ENCODE peak calls at places on chromosomes 11 and 22, in eight cellular contexts. Y is stomach, H is adrenal gland, E is cardiac muscle cell, Z is esophagus squamous epithelium, T is lower lobe of right lung, B is Peyer's patch, S is IMR-90. A is an unnamed sample.

GRCh38 chr22:23070418-23071162 is at the start of gene GNAZ:
- DNase-seq in Y (no peak), H (peak), E (no peak), Z (no peak), T (peak), B (no peak), S (no peak), A (peak)

GRCh38 chr11:3134651-3135490 is 30.2 kb downstream of the OSBPL5 start:
- DNase-seq in Y (no peak), H (no peak), E (no peak), Z (no peak), T (peak), B (no peak), S (no peak), A (peak)

GRCh38 chr11:129286813-129287212 is 88.8 kb upstream of the BARX2 start:
- DNase-seq in Y (no peak), H (no peak), E (no peak), Z (no peak), T (no peak), B (no peak), S (peak), A (no peak)

GRCh38 chr11:131066551-131066950 is 150.3 kb upstream of the SNX19 start:
- DNase-seq in Y (no peak), H (no peak), E (no peak), Z (no peak), T (no peak), B (no peak), S (no peak), A (no peak)

GRCh38 chr11:66337103-66337899 is 1.1 kb upstream of the RIN1 start:
- DNase-seq in Y (no peak), H (no peak), E (no peak), Z (no peak), T (peak), B (no peak), S (peak), A (peak)

GRCh38 chr22:30332994-30333706 is 6.4 kb upstream of the TBC1D10A start:
- DNase-seq in Y (no peak), H (no peak), E (no peak), Z (no peak), T (no peak), B (no peak), S (no peak), A (no peak)

GRCh38 chr22:45262195-45262930 is 21.7 kb upstream of the KIAA0930 start:
- DNase-seq in Y (no peak), H (no peak), E (no peak), Z (no peak), T (no peak), B (no peak), S (no peak), A (no peak)

GRCh38 chr11:45237666-45238348 is 48.3 kb downstream of the SYT13 start:
- DNase-seq in Y (no peak), H (no peak), E (peak), Z (no peak), T (no peak), B (no peak), S (no peak), A (no peak)

GRCh38 chr22:44676441-44677298 is 25.3 kb upstream of the PRR5 start:
- DNase-seq in Y (peak), H (no peak), E (peak), Z (no peak), T (no peak), B (no peak), S (peak), A (no peak)

GRCh38 chr11:65593518-65594414 is 1.8 kb downstream of the KCNK7 start:
- DNase-seq in Y (no peak), H (peak), E (peak), Z (no peak), T (no peak), B (peak), S (no peak), A (no peak)

GRCh38 chr11:71282581-71283351 is 30.4 kb upstream of the SHANK2 start:
- DNase-seq in Y (peak), H (peak), E (no peak), Z (no peak), T (no peak), B (no peak), S (no peak), A (no peak)

GRCh38 chr11:6284250-6284649 is 24.6 kb downstream of the CCKBR start:
- DNase-seq in Y (no peak), H (no peak), E (no peak), Z (no peak), T (no peak), B (no peak), S (no peak), A (no peak)

GRCh38 chr11:96052921-96053631 is 129.2 kb upstream of the MTMR2 start:
- DNase-seq in Y (no peak), H (no peak), E (peak), Z (no peak), T (no peak), B (no peak), S (peak), A (no peak)

GRCh38 chr11:74806267-74806666 is 57.6 kb downstream of the RNF169 start:
- DNase-seq in Y (no peak), H (no peak), E (no peak), Z (no peak), T (no peak), B (no peak), S (no peak), A (no peak)

GRCh38 chr11:128735935-128736610 is 42.2 kb downstream of the FLI1 start:
- DNase-seq in Y (no peak), H (no peak), E (no peak), Z (no peak), T (no peak), B (no peak), S (no peak), A (no peak)

GRCh38 chr11:86743223-86744118 is 56.9 kb upstream of the PRSS23 start:
- DNase-seq in Y (peak), H (peak), E (peak), Z (no peak), T (no peak), B (no peak), S (peak), A (no peak)

GRCh38 chr22:25120761-25121212 is 78.9 kb upstream of the CRYBB3 start:
- DNase-seq in Y (peak), H (peak), E (no peak), Z (no peak), T (peak), B (no peak), S (no peak), A (no peak)

GRCh38 chr11:87116185-87116584 is 78.5 kb downstream of the TMEM135 start:
- DNase-seq in Y (no peak), H (no peak), E (no peak), Z (no peak), T (no peak), B (no peak), S (no peak), A (no peak)

GRCh38 chr22:46654927-46655595 is 34.9 kb downstream of the GRAMD4 start:
- DNase-seq in Y (no peak), H (no peak), E (no peak), Z (no peak), T (no peak), B (no peak), S (no peak), A (no peak)
- H3K27ac ChIP-seq in Y (no peak), H (no peak), E (no peak), Z (no peak), T (no peak), B (no peak), S (no peak), A (no peak)

DNA sequence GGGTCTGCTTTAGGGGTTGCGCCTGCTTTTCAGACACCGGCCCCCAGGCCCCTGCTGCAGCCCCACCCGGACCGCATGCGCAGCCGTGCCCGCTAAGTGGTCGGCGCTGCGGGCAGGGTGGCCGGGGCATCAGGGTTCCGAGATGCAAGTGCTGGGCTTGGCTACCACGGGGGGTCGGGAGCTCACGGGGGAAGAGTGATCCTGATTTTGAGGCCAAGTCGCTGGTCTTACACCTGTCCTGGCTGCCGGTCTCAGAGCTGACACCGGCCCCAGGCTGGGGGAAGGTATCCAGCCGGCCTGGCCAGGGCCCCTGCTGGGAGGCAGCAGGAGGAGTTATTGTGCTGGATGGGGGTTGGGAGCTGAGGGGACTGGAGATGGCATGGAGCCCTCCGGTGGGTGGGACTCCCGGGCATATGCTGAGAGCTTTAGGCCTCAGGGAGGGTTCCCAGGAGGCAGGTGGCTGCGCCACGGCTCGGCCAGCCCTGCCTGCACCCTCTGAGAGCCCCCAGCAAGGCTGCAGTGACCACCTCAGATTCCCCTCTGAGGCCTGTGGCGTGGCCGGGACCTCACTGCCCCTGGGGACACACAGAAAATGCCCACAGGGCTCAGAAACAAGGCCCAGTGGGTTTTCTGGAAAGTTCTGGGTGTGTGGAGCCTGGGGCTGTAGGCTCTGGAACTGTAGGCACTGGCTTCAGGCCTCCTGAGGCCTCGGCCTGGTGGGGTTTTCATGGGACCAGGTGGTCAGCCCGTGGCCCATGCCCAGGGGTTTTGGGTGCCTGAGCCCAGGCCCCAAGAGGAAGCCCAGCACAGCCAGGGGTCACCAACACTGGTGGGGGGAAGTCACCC is 4.4 kb upstream of the MUC5AC start:
- DNase-seq in Y (no peak), H (peak), E (no peak), Z (no peak), T (no peak), B (peak), S (no peak), A (no peak)
- TF ChIP-seq CTCF in Y (no peak), H (no peak), E (no peak), Z (no peak), T (no peak), B (no peak), S (no peak), A (no peak)

GRCh38 chr22:46844606-46845210 is 82.3 kb downstream of the TBC1D22A start:
- DNase-seq in Y (no peak), H (no peak), E (peak), Z (no peak), T (no peak), B (no peak), S (no peak), A (no peak)

GRCh38 chr22:46843691-46844297 is 81.3 kb downstream of the TBC1D22A start:
- DNase-seq in Y (no peak), H (no peak), E (no peak), Z (no peak), T (no peak), B (no peak), S (peak), A (no peak)

GRCh38 chr22:46846832-46847355 is 84.4 kb downstream of the TBC1D22A start:
- DNase-seq in Y (no peak), H (peak), E (no peak), Z (no peak), T (no peak), B (no peak), S (no peak), A (no peak)

GRCh38 chr22:46846154-46846831 is 83.8 kb downstream of the TBC1D22A start:
- DNase-seq in Y (no peak), H (no peak), E (no peak), Z (no peak), T (no peak), B (no peak), S (peak), A (no peak)

DNA sequence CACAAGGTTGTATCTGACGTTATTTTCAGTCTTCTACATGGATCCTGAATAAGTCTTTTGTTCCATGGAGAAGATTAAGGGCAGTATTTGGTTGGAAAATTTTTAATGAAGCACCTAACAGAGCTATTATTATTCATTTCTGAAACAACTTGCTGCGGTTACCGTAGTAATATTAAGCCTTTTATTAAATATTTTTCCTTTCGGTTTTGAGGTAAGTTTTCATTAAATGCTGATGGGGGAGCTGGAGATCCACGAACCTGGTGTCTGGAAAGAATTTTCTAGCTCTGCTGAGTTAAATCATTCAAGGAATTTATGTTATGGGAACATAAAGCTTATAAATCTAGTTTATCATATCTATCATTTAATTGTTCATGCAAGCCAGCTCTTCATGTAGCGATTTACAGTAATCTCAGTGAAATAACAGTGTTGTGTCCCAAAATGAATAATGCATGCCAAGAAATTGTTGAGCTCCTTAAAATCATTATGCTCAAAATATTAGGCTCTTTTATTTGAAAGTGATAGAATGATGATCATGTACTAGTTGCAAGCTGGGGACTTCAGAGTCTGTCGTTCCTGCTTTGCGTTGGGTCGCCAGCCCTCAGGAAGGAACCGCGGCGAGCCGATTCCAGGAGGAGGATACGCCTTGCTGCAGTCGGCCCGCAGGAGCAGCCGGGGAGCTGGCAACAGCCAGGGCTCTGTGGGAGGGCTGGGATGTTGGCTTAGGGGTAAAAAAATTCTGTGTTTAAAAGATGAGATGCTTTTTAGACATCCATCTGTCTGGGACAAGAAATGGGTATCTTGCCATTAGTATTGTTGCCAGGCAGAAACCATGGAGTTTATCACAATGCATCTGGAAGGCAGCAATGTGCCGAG is 83.1 kb downstream of the TBC1D22A start:
- DNase-seq in Y (no peak), H (no peak), E (peak), Z (no peak), T (no peak), B (no peak), S (peak), A (peak)
- H3K4me3 ChIP-seq in Y (peak), H (no peak), E (no peak), Z (peak), T (peak), B (peak), S (no peak), A (peak)

GRCh38 chr11:125954945-125955640 is 9.2 kb downstream of the VSIG10L2 start:
- DNase-seq in Y (no peak), H (no peak), E (no peak), Z (no peak), T (no peak), B (no peak), S (no peak), A (no peak)
- H3K27ac ChIP-seq in Y (no peak), H (no peak), E (no peak), Z (no peak), T (no peak), B (no peak), S (no peak), A (no peak)

GRCh38 chr11:35083181-35084061 is 55.5 kb upstream of the CD44 start:
- DNase-seq in Y (peak), H (peak), E (peak), Z (peak), T (peak), B (peak), S (peak), A (peak)

GRCh38 chr11:35085766-35086165 is 53.2 kb upstream of the CD44 start:
- DNase-seq in Y (no peak), H (no peak), E (peak), Z (no peak), T (no peak), B (no peak), S (no peak), A (no peak)

GRCh38 chr11:35084817-35085424 is 54.0 kb upstream of the CD44 start:
- DNase-seq in Y (no peak), H (no peak), E (no peak), Z (no peak), T (no peak), B (no peak), S (no peak), A (no peak)

GRCh38 chr11:35079581-35079980 is 59.4 kb upstream of the CD44 start:
- DNase-seq in Y (no peak), H (no peak), E (no peak), Z (no peak), T (no peak), B (no peak), S (no peak), A (no peak)

GRCh38 chr11:35082322-35083180 is 56.4 kb upstream of the CD44 start:
- DNase-seq in Y (peak), H (peak), E (peak), Z (peak), T (peak), B (peak), S (peak), A (no peak)
- TF ChIP-seq CTCF in Y (no peak), H (no peak), E (no peak), Z (no peak), T (no peak), B (no peak), S (no peak), A (no peak)

DNA sequence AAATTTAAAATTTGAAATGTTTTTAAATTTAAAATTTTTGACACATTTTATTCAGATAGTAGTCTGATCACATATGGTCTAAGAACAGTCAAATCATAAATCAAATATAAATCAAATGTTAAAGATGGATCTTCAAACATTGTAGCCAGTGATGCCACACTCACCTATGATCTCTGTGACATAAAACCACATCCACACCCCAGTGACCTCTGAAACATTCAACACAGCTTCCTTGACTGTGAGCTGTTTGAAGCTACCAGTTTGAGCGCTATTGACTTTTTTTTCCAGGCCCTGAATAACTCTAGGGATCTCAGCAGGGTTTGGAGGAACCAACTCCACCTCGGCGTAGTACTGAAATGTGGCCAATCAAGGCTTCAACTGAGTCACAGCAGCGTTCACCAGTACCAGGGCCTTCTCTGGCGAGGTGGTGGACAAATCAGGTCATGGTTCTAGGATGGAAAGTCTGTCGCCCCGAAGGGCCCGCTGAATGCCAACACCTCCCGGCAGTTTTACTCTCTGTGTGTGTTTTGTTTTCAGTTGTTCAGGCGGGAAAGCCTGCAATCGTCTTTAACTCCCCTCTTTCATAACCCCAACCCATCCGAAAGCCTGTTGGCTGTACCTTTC is 4.3 kb upstream of the MARK2 start:
- DNase-seq in Y (no peak), H (no peak), E (no peak), Z (no peak), T (no peak), B (no peak), S (no peak), A (no peak)
- H3K4me3 ChIP-seq in Y (no peak), H (no peak), E (no peak), Z (no peak), T (no peak), B (no peak), S (no peak), A (no peak)

GRCh38 chr11:39361557-39361956 is 2097.9 kb downstream of the LRRC4C start:
- DNase-seq in Y (no peak), H (no peak), E (no peak), Z (no peak), T (no peak), B (no peak), S (no peak), A (no peak)
- H3K27ac ChIP-seq in Y (no peak), H (no peak), E (no peak), Z (no peak), T (no peak), B (no peak), S (no peak), A (no peak)